ENCODE peak calls at places on chromosomes 11 and 22, in four cellular contexts. One of them, this sample, is unnamed.

GRCh38 chr11:21625982-21626381 is 566.9 kb upstream of the ANO5 start:
- DNase-seq in K562: no peak
- DNase-seq in HepG2: no peak
- DNase-seq in GM12878: no peak
- DNase-seq in this sample: no peak

GRCh38 chr11:1198766-1199688 is 23.8 kb upstream of the MUC5B start:
- DNase-seq in K562: no peak
- DNase-seq in HepG2: no peak
- DNase-seq in GM12878: no peak
- DNase-seq in this sample: no peak

GRCh38 chr22:19350476-19350859 is 58.9 kb upstream of the CLTCL1 start:
- DNase-seq in K562: no peak
- DNase-seq in HepG2: no peak
- DNase-seq in GM12878: no peak
- DNase-seq in this sample: no peak

GRCh38 chr11:45820211-45820857 is 15.4 kb downstream of the SLC35C1 start:
- DNase-seq in K562: no peak
- DNase-seq in HepG2: no peak
- DNase-seq in GM12878: no peak
- DNase-seq in this sample: no peak

GRCh38 chr11:118915941-118916841 is 9.5 kb downstream of the BCL9L start:
- DNase-seq in K562: no peak
- DNase-seq in HepG2: no peak
- DNase-seq in GM12878: no peak
- DNase-seq in this sample: no peak

GRCh38 chr11:130775306-130776043 is 140.8 kb downstream of the SNX19 start:
- DNase-seq in K562: no peak
- DNase-seq in HepG2: no peak
- DNase-seq in GM12878: no peak
- DNase-seq in this sample: peak; percentile 35

GRCh38 chr11:68798221-68798813 is 43.4 kb downstream of the CPT1A start:
- DNase-seq in K562: peak; percentile 59
- DNase-seq in HepG2: peak; percentile 12
- DNase-seq in GM12878: no peak
- DNase-seq in this sample: no peak

GRCh38 chr11:69174841-69175240 is 19.1 kb downstream of the SMIM38 start:
- DNase-seq in K562: no peak
- DNase-seq in HepG2: no peak
- DNase-seq in GM12878: no peak
- DNase-seq in this sample: no peak

GRCh38 chr22:24954114-24954463 is 1.6 kb downstream of the KIAA1671 start:
- DNase-seq in K562: no peak
- DNase-seq in HepG2: peak; percentile 43
- DNase-seq in GM12878: no peak
- DNase-seq in this sample: no peak

GRCh38 chr11:30008946-30009525 is 7.8 kb downstream of the KCNA4 start:
- DNase-seq in K562: no peak
- DNase-seq in HepG2: no peak
- DNase-seq in GM12878: no peak
- DNase-seq in this sample: no peak

GRCh38 chr11:12457030-12457600 is 79.7 kb downstream of the PARVA start:
- DNase-seq in K562: no peak
- DNase-seq in HepG2: no peak
- DNase-seq in GM12878: no peak
- DNase-seq in this sample: no peak

GRCh38 chr11:111373590-111373989 is 5.5 kb downstream of the POU2AF1 start:
- DNase-seq in K562: no peak
- DNase-seq in HepG2: no peak
- DNase-seq in GM12878: no peak
- DNase-seq in this sample: no peak

GRCh38 chr22:37032535-37033460 is 13.3 kb downstream of the MPST start:
- DNase-seq in K562: no peak
- DNase-seq in HepG2: peak; percentile 100
- DNase-seq in GM12878: no peak
- DNase-seq in this sample: peak; percentile 96

GRCh38 chr11:121715395-121715794 is 262.6 kb upstream of the SORL1-AS1 start:
- DNase-seq in K562: no peak
- DNase-seq in HepG2: no peak
- DNase-seq in GM12878: no peak
- DNase-seq in this sample: no peak

GRCh38 chr22:25362215-25362882 is 142.9 kb downstream of the CRYBB2 start:
- DNase-seq in K562: peak; percentile 74
- DNase-seq in HepG2: peak; percentile 35
- DNase-seq in GM12878: no peak
- DNase-seq in this sample: peak; percentile 38

GRCh38 chr22:46596819-46597218 is 23.4 kb upstream of the GRAMD4 start:
- DNase-seq in K562: no peak
- DNase-seq in HepG2: no peak
- DNase-seq in GM12878: no peak
- DNase-seq in this sample: no peak

GRCh38 chr11:37323843-37324242 is 725.8 kb upstream of the RAG2 start:
- DNase-seq in K562: no peak
- DNase-seq in HepG2: no peak
- DNase-seq in GM12878: no peak
- DNase-seq in this sample: no peak

GRCh38 chr11:1226226-1226961 is 3.5 kb downstream of the MUC5B start:
- DNase-seq in K562: peak; percentile 50
- DNase-seq in HepG2: no peak
- DNase-seq in GM12878: no peak
- DNase-seq in this sample: no peak

GRCh38 chr22:45867118-45867905 is 109.7 kb downstream of the WNT7B start:
- DNase-seq in K562: no peak
- DNase-seq in HepG2: no peak
- DNase-seq in GM12878: no peak
- DNase-seq in this sample: no peak

GRCh38 chr11:121472310-121472709 is 19.5 kb upstream of the SORL1-AS1 start:
- DNase-seq in K562: no peak
- DNase-seq in HepG2: no peak
- DNase-seq in GM12878: no peak
- DNase-seq in this sample: no peak

GRCh38 chr22:46050451-46050845 is 73.5 kb upstream of the WNT7B start:
- DNase-seq in K562: no peak
- DNase-seq in HepG2: no peak
- DNase-seq in GM12878: no peak
- DNase-seq in this sample: no peak

GRCh38 chr11:126194121-126194543 is 17.3 kb downstream of the RPUSD4 start:
- DNase-seq in K562: peak; percentile 56
- DNase-seq in HepG2: peak; percentile 44
- DNase-seq in GM12878: no peak
- DNase-seq in this sample: peak; percentile 37

GRCh38 chr11:116168459-116168787 is 604.4 kb downstream of the BUD13 start:
- DNase-seq in K562: no peak
- DNase-seq in HepG2: no peak
- DNase-seq in GM12878: no peak
- DNase-seq in this sample: no peak

GRCh38 chr11:114442559-114442958 is 3.3 kb downstream of the REXO2 start:
- DNase-seq in K562: no peak
- DNase-seq in HepG2: no peak
- DNase-seq in GM12878: no peak
- DNase-seq in this sample: no peak

GRCh38 chr11:114439229-114440120 is at the start of gene REXO2:
- DNase-seq in K562: peak; percentile 91
- DNase-seq in HepG2: peak; percentile 90
- DNase-seq in GM12878: peak; percentile 75
- DNase-seq in this sample: peak; percentile 93

GRCh38 chr11:114440121-114440860 is 1.0 kb downstream of the REXO2 start:
- DNase-seq in K562: no peak
- DNase-seq in HepG2: peak; percentile 41
- DNase-seq in GM12878: no peak
- DNase-seq in this sample: no peak

GRCh38 chr11:114441921-114442320 is 2.7 kb downstream of the REXO2 start:
- DNase-seq in K562: no peak
- DNase-seq in HepG2: no peak
- DNase-seq in GM12878: no peak
- DNase-seq in this sample: no peak

DNA sequence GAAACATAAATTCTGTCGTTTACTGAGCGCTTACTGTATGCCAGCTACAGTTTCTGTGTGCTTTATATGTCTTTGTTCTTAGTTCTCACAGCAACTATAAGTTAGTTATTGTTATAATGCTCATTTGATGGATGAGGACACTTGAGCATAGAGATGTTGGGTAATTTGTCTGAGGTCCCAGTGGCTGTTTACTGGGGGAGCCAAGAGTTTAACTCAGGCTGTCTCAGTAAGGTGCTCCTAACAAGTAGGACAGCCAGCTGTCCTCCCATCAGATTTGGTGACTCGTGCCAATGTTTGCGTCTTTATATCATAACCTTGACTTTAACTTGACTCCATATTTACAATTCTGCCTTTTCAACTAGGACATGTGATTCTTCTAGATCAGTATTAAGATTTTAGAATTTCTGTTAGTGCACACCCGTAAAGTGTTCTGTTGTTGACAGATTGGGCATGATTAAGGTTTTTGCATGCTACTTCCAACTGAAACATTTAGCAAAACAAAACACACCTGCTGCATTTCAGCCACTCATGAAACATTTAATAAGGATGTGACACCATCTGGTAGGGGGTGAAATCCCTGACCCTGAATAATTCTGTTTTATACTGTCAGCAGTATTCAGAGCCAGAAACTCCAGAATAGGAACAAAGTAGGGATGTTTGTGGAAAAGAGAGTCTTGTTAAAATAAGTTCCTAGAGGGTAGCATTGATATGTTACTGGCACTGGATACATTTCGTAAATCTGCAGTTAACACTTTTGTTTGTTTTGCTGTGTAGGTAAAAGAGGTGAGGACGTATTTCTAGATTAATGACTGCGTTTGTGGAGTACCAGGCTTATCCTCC is 1.9 kb downstream of the REXO2 start:
- DNase-seq in K562: no peak
- DNase-seq in HepG2: peak; percentile 9
- DNase-seq in GM12878: no peak
- DNase-seq in this sample: no peak
- TF ChIP-seq ESRRA in K562: no peak
- TF ChIP-seq ESRRA in HepG2: no peak
- TF ChIP-seq ESRRA in GM12878: no peak
- TF ChIP-seq ESRRA in this sample: no peak

DNA sequence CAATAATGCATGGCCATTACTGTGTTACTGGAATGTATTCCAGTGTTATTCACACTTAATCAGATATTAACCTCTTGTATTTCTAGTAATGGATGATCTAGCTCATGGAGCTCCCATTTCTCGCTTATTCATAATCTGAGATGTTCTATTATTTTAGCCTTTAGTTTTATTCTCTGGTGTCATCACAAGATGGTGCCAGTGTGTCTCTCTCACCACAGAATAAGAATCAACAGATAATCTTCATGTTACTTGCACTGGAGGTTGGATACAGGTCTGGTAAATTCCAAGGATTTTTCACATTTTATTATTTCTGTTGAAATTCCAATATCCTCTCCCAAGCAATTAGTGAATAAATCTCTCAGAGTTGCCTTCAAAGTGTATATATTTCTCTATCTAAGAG is 74.6 kb downstream of the CASP12 start:
- DNase-seq in K562: no peak
- DNase-seq in HepG2: no peak
- DNase-seq in GM12878: no peak
- DNase-seq in this sample: no peak
- TF ChIP-seq POLR2AphosphoS2 in K562: no peak
- TF ChIP-seq POLR2AphosphoS2 in HepG2: no peak
- TF ChIP-seq POLR2AphosphoS2 in GM12878: no peak
- TF ChIP-seq POLR2AphosphoS2 in this sample: no peak

GRCh38 chr11:40338739-40339138 is 1120.7 kb downstream of the LRRC4C start:
- DNase-seq in K562: no peak
- DNase-seq in HepG2: no peak
- DNase-seq in GM12878: no peak
- DNase-seq in this sample: peak; percentile 8
- TF ChIP-seq ESRRA in K562: no peak
- TF ChIP-seq ESRRA in HepG2: no peak
- TF ChIP-seq ESRRA in GM12878: no peak
- TF ChIP-seq ESRRA in this sample: no peak

GRCh38 chr11:86594746-86595145 is 77.7 kb downstream of the ME3 start:
- DNase-seq in K562: no peak
- DNase-seq in HepG2: no peak
- DNase-seq in GM12878: no peak
- DNase-seq in this sample: no peak
- TF ChIP-seq POLR2AphosphoS2 in K562: no peak
- TF ChIP-seq POLR2AphosphoS2 in HepG2: no peak
- TF ChIP-seq POLR2AphosphoS2 in GM12878: no peak
- TF ChIP-seq POLR2AphosphoS2 in this sample: no peak

DNA sequence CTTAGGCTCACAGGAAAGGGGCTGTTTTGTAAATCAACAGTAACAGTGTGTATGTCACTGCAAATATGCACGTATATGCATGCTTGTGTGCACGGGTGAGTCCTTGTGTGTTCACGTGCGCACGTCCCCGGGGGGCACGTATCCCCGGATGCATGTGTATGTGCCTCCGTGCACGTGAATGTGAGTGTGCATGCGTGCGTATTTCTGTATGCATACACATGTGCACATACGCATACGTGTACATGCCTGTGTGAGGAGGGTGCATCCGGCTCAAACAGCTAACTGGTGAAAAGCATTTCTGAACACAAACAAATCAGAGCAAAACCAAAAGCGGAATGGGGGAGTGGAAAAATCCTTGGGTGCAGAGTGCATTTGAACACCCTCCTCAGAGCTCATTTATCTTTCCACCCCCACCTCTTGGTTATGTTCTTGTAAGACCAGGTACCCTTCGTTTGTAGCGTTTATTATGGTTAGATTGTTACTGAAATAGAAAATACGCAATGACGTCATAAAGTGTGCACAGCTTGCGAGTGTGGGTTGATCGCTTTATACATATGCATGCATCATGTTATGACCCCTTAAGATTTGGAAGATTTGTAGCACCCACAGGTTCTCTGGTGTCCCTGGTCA is 7.0 kb downstream of the ARSA start:
- DNase-seq in K562: no peak
- DNase-seq in HepG2: peak; percentile 25
- DNase-seq in GM12878: peak; percentile 86
- DNase-seq in this sample: no peak
- TF ChIP-seq ESRRA in K562: no peak
- TF ChIP-seq ESRRA in HepG2: no peak
- TF ChIP-seq ESRRA in GM12878: no peak
- TF ChIP-seq ESRRA in this sample: no peak

DNA sequence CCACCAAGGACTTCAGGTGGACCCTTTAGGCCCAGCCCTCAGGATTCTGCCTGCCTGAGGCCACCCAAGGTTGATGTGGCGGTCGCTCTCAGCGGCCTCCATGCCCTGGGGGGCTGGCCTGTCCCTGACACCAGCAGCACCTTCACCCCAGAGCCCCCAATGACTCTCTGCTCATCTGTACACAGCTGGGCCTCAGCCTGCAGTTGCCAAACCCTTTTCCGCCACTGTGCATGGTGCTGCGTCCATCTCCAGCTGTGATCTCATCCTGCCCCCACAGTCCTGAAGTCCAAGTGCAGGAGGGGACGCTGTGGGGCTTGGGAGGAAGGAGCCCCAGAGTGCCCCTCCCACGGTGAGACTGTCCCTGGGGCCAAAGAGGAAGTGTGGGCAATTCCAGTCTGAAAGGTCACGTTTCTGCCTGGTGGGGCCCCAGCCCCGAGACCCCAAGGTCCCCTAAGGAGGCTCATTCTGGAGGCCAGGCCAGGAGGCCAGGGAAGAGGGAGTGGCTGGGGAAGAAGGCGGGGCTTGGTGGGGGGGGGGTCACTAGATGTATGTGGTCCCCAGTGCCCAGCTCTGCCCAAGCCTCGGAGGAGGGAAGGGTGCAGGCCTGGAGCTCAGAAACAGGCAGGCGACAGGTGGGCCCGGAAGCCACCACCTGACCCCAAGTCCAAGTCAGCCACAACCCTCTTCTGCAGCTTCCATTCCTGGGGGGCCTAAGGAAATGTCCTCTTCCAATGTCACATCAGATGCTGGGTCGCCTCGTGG is 31.5 kb downstream of the OSBPL5 start:
- DNase-seq in K562: no peak
- DNase-seq in HepG2: no peak
- DNase-seq in GM12878: no peak
- DNase-seq in this sample: no peak
- TF ChIP-seq POLR2AphosphoS2 in K562: no peak
- TF ChIP-seq POLR2AphosphoS2 in HepG2: no peak
- TF ChIP-seq POLR2AphosphoS2 in GM12878: no peak
- TF ChIP-seq POLR2AphosphoS2 in this sample: no peak